ENCODE peak calls at places on chromosomes 11 and 22, in five cellular contexts. K, S, H, I and F are unnamed samples.

GRCh38 chr22:23692598-23693291 is 1.9 kb downstream of the RGL4 start:
- DNase-seq in K (no peak), I (no peak), S (no peak), H (no peak), F (no peak)

GRCh38 chr11:43576834-43577521 is 103.6 kb upstream of the HSD17B12 start:
- DNase-seq in I (peak), H (no peak), K (peak), S (peak), F (no peak)

GRCh38 chr11:134445601-134446325 is 33.7 kb upstream of the B3GAT1 start:
- DNase-seq in K (no peak), I (no peak), H (no peak), S (no peak), F (no peak)

GRCh38 chr11:10348650-10349280 is 43.9 kb downstream of the ADM start:
- DNase-seq in K (peak), I (peak), H (no peak), S (peak), F (no peak)

GRCh38 chr11:45215098-45215497 is 68.7 kb downstream of the PRDM11 start:
- DNase-seq in S (no peak), H (no peak), I (no peak), K (no peak), F (no peak)

GRCh38 chr11:95134491-95134890 is 44.8 kb downstream of the ENDOD1 start:
- DNase-seq in K (peak), S (peak), I (peak), H (no peak), F (no peak)

GRCh38 chr11:72745925-72746550 is 6.2 kb downstream of the ARAP1 start:
- DNase-seq in H (no peak), K (no peak), S (no peak), I (no peak), F (no peak)

GRCh38 chr22:37547249-37547741 is 13.0 kb upstream of the CDC42EP1 start:
- DNase-seq in H (no peak), S (no peak), K (peak), I (peak), F (no peak)

GRCh38 chr11:30015725-30016449 is 943 bp downstream of the KCNA4 start:
- DNase-seq in S (no peak), I (no peak), K (no peak), H (no peak), F (no peak)

GRCh38 chr11:832529-833113 is at the start of gene CD151:
- DNase-seq in S (no peak), H (peak), I (no peak), K (peak), F (no peak)

GRCh38 chr22:22810018-22810427 is 77.6 kb upstream of the IGLL5 start:
- DNase-seq in I (no peak), K (peak), S (peak), H (peak), F (no peak)

GRCh38 chr22:49087163-49087562 is 740.5 kb downstream of the BRD1 start:
- DNase-seq in H (no peak), K (no peak), I (no peak), S (no peak), F (no peak)

GRCh38 chr11:17923213-17923612 is 89.6 kb downstream of the SERGEF start:
- DNase-seq in I (peak), H (no peak), K (peak), S (peak), F (no peak)

GRCh38 chr11:130315354-130315970 is 745 bp upstream of the ZBTB44 start:
- DNase-seq in H (peak), K (no peak), I (no peak), S (no peak), F (no peak)

GRCh38 chr11:77140231-77140959 is 12.3 kb downstream of the MYO7A start:
- DNase-seq in I (peak), K (peak), S (no peak), H (no peak), F (no peak)

GRCh38 chr11:76251223-76251575 is 44.9 kb upstream of the WNT11 start:
- DNase-seq in I (no peak), S (no peak), K (no peak), H (no peak), F (no peak)

GRCh38 chr11:67636962-67637361 is 2.6 kb downstream of the TBX10 start:
- DNase-seq in I (no peak), S (no peak), K (no peak), H (no peak), F (no peak)

GRCh38 chr11:132448334-132448995 is 1078.0 kb downstream of the NTM start:
- DNase-seq in I (no peak), K (peak), S (peak), H (no peak), F (no peak)

GRCh38 chr11:9138612-9139579 is 47.5 kb upstream of the SCUBE2 start:
- DNase-seq in H (no peak), K (peak), I (peak), S (peak), F (no peak)

GRCh38 chr22:44261164-44261860 is 51.4 kb downstream of the SHISAL1 start:
- DNase-seq in K (no peak), I (no peak), S (no peak), H (no peak), F (no peak)

GRCh38 chr11:10390375-10390774 is 64.7 kb upstream of the AMPD3 start:
- DNase-seq in K (no peak), S (no peak), I (peak), H (no peak), F (no peak)

GRCh38 chr11:78138694-78139421 is 568 bp downstream of the ALG8 start:
- DNase-seq in K (no peak), S (peak), I (no peak), H (peak), F (no peak)

GRCh38 chr11:94602430-94603372 is 35.5 kb downstream of the PIWIL4 start:
- DNase-seq in I (peak), S (peak), H (no peak), K (peak), F (no peak)

GRCh38 chr11:120527111-120527748 is 15.7 kb downstream of the GRIK4 start:
- DNase-seq in S (peak), H (no peak), I (peak), K (peak), F (no peak)

GRCh38 chr22:24588756-24589481 is 4.0 kb downstream of the LRRC75B start:
- DNase-seq in S (no peak), I (no peak), K (no peak), H (no peak), F (no peak)

GRCh38 chr22:27987557-27987956 is 68.5 kb upstream of the PITPNB start:
- DNase-seq in S (peak), I (peak), K (peak), H (no peak), F (no peak)

GRCh38 chr11:132878111-132878510 is 654.2 kb downstream of the OPCML start:
- DNase-seq in I (no peak), H (no peak), K (no peak), S (no peak), F (no peak)

GRCh38 chr22:46104881-46105493 is 45.3 kb upstream of the PPARA start:
- DNase-seq in H (no peak), K (no peak), I (no peak), S (peak), F (no peak)

GRCh38 chr11:16356057-16356750 is at the start of gene SOX6:
- DNase-seq in K (peak), H (no peak), I (peak), S (peak), F (no peak)

DNA sequence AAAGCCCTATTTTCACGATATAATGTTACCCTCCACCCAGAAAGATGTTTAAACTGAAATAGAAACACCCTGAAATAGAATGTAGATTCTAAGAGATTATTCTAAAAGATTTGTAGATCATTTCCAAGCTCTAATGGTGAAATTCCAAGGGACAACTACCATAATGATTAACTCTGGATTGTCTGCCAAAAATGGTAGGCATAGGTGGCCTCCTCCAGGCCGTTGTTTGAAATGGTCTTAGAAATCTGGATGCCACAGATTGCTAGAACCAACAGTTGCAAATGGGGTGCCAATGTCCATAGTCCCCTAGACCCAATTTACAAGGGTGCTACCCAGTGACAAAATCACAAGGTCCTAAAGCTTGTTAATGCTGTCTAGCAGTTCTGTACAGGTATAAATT is 6.7 kb upstream of the SLC6A5 start:
- DNase-seq in S (no peak), H (no peak), K (no peak), I (no peak), F (no peak)
- TF ChIP-seq CTCF in S (no peak), H (no peak), K (no peak), I (no peak), F (no peak)

DNA sequence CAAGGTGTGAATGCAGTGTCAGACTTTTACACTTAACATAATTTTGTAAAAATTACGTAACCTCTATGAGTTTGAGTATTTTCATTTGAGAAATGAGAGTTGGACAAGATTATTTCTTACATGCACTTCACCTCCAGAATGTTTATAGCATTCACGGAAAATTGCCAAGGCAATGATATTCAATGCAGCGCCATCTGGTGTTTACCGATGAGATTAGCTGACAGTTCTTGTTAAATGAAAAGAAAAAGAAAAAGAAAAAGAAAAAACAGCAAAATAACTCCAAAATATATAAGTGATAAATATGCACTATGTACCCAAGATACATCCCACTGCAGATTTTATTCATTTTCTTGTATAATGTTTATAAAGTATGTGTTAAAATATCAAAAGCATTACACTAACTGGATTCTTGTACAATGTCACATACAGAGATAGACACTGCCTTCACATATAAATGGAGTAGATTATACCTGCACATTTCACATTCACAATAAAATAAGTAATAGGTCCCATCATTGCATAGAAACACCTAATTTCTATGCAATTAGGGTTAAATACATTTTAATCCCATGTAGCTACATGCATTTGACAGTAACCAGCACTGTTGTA is 976.3 kb upstream of the FAT3 start:
- DNase-seq in K (no peak), H (no peak), I (peak), S (no peak), F (no peak)
- TF ChIP-seq CTCF in K (peak), H (no peak), I (peak), S (peak), F (peak)

DNA sequence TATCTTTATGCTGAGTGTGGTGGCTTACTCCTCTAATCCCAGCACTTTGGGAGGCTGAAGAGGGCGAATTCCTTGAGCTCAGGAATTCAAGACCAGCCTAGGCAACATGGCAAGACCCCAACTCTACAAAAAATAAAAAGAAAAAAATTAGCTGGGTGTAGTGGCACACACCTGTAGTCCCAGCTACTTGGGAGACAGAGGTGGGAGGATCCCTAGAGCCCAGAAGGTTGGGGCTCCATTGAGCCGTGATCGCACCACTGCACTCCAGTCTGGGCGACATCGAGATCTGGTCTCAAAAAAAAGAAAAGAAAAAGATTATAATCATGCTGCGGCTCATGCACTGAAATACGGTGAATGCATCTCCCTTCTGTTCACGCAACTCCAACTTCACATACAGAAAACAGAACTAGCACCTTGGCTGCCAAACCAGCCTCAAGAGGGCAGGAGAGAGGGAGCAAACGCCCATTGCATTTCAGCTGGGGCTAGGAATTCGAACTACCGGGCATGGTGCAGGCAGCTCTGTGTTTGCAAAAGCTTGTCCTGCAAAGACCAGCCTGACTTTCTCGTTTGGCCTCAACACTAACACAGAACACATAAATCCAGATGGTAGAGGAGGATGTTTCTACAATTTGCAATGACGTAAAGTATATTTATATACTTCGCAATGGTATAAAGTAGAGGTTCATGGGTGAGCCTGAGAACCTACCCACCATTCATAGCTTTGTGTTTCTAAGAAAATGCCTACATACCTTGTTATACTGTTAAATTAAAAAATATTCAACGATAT is 6.3 kb upstream of the SYNGR1 start:
- DNase-seq in I (peak), S (no peak), H (peak), K (peak), F (no peak)
- TF ChIP-seq CTCF in I (peak), S (peak), H (peak), K (peak), F (peak)

DNA sequence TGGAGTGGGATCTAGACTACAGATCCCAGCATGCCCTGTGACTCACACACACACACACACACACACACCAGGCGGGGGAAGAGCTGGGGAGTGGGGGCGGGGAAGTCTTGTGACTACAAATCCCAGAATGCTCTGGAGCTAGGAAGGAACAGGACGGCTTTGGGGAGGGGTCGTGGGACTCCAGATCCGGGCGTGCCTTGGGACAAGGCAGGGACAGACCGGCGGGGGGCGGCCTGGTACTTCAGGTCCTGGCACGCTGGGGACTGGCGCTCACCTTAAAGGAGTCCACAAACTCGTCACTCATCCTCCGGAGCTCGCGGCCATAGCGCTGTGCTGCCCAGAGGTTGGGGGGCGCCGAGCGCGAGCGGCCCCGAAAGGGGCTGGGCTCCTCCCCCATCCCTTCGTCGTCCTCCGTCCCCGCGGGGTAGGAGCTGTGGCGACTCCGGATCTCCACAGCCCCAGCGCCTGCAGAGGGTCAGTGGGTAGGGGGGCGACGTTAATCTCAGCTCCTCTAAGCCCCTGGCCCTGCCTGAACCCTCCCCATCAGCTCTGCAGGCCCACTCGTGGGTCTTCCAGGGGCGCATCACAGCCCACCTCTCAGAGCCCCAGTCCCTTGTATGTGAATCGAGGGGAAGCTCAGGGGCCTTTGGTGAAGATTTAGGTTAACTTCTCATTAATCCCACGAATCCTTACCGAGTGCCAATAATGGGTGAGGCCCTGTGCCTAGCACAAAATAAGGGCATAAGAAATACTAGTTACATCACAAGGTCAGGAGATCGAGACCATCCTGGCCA is 12.9 kb downstream of the BAD start:
- DNase-seq in K (peak), I (peak), S (peak), H (peak), F (no peak)
- TF ChIP-seq CTCF in K (no peak), I (no peak), S (no peak), H (no peak), F (peak)

DNA sequence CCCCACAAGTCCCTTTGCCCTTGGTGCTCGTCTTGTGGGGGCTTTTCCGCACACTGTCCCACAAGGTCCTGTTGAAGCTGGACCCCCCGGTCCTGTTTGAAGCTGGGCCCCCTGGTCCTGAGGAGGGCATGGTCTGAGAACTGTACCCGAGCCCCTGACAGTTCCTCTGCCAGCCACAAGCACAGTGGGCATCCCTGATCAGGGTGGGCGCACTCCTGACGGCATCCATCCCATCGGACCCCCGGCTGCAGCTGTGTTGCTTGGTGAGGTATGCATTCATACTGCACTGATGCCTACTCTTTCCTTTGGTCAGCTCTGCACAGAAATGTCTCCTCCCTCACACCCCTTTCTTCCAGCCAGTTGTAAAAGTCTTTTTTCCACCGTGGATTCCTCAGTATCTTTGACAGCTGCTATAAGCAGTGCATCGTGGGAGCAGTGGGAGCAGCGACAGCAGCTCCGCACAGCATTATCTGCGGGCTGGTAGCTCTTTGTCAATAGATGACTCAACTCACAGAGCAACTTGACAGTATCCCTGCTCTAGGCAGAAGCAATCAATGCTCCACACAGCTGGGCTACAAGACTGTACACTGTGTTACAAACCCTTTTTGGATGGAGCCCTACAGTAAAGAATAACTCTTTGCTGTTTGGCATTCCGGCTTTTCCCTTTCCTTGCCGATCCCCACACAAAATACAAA is 1030.8 kb upstream of the CCDC90B start:
- DNase-seq in I (peak), K (peak), S (peak), H (no peak), F (no peak)
- TF ChIP-seq CTCF in I (no peak), K (no peak), S (no peak), H (no peak), F (no peak)

DNA sequence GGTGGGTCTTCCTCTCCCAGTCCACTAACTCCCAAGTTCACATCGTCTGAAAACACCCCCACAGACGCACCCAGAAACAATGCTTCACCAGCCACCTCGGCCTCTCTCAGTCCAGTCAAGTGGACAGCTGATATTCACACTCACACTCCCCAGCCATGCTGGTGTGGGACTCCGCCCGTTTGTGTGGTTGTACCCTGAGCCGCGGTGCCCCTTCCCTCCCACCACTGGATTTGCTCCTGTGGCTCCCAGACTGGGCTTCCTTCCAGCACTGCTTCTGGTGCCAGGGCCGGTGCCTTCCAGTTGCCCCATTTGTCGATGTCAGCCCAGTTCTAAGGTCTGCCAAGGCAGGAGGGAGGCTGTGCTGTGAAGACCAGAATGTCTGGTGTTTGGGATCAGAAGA is 37.9 kb upstream of the PLET1 start:
- DNase-seq in H (no peak), S (no peak), K (no peak), I (no peak), F (no peak)
- TF ChIP-seq CTCF in H (no peak), S (no peak), K (no peak), I (no peak), F (no peak)

DNA sequence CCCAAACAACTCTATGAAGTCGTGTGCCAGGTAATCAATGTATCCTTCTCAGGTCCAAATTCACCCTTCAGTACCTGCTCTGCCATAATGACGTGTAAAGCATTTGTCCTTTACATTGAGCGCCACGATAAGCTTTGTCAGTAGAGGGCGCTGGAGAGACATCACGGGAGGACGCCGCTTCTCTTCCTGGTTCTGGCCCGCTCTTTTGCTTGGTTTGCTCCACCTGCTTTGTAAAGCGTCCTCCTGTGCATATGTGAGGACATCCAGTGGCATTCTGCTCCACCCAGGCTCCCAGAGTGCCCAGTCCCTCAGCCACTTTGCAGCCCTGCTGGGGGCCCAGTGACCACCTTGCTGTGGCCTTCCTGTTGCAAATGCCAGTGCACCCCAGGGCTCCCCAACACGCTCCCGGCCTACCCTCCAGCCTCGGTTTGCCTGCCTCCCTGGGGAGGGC is 61.1 kb downstream of the WT1 start:
- DNase-seq in S (no peak), I (no peak), K (peak), H (no peak), F (no peak)
- TF ChIP-seq CTCF in S (peak), I (peak), K (peak), H (no peak), F (peak)

GRCh38 chr11:3203221-3204043 is 15.2 kb downstream of the MRGPRG start:
- DNase-seq in I (no peak), K (no peak), H (no peak), S (no peak), F (no peak)
- TF ChIP-seq CTCF in I (no peak), K (no peak), H (no peak), S (no peak), F (no peak)